ENCODE peak calls at places on chromosomes 13 and 19, in nine cellular contexts. I is BJ; P is BE2C; W is mesendoderm; K is brain pericyte; R is adrenal gland; T is activated T-cell treated with anti-CD3 and anti-CD28 coated beads, Interleukin-2, amount 50 U/mL, for 72 hours; A is GM12864; Y is RWPE1. S is an unnamed sample.
A peak's percentile ranks its signal among the peaks of the same experiment; 100 is the strongest.

GRCh38 chr19:37077929-37078716 is at the start of gene ZNF420:
- DNase-seq in T (peak; percentile 89), P (peak; percentile 95), A (peak; percentile 92), Y (peak; percentile 62), K (peak; percentile 80), W (peak; percentile 97), R (peak; percentile 98), I (peak; percentile 83), S (peak; percentile 94)

GRCh38 chr19:35144600-35145436 is 1.8 kb downstream of the FXYD7 start:
- DNase-seq in K (no peak), R (no peak), A (no peak), I (no peak), W (peak; percentile 93), Y (peak; percentile 91), T (no peak), P (no peak), S (peak; percentile 84)

GRCh38 chr13:99067160-99067985 is 89.5 kb upstream of the DOCK9 start:
- DNase-seq in I (peak; percentile 66), Y (peak; percentile 84), R (no peak), T (no peak), A (no peak), P (no peak), W (peak; percentile 92), K (no peak), S (no peak)

GRCh38 chr13:36530050-36530789 is 97.9 kb downstream of the CCNA1 start:
- DNase-seq in W (peak; percentile 32), Y (peak; percentile 32), T (no peak), P (no peak), K (no peak), I (no peak), R (no peak), A (no peak), S (no peak)

GRCh38 chr13:98866882-98867281 is 111.0 kb downstream of the DOCK9 start:
- DNase-seq in T (no peak), Y (no peak), R (no peak), I (no peak), K (no peak), A (no peak), P (no peak), W (no peak), S (no peak)

GRCh38 chr13:110714798-110715394 is 1.4 kb downstream of the ING1 start:
- DNase-seq in A (no peak), W (peak; percentile 79), Y (no peak), P (peak; percentile 58), I (no peak), K (no peak), T (no peak), R (peak; percentile 80), S (peak; percentile 63)

GRCh38 chr13:29589967-29590366 is 5.5 kb downstream of the SLC7A1 start:
- DNase-seq in Y (no peak), T (no peak), I (no peak), P (peak; percentile 51), W (peak; percentile 33), A (no peak), K (no peak), R (no peak), S (no peak)

GRCh38 chr19:7506385-7507328 is 9.2 kb upstream of the ZNF358 start:
- DNase-seq in K (no peak), Y (peak; percentile 84), R (peak; percentile 99), P (peak; percentile 98), A (no peak), I (no peak), W (peak; percentile 97), T (peak; percentile 75), S (peak; percentile 94)

GRCh38 chr13:73683746-73684145 is 450.5 kb downstream of the KLF12 start:
- DNase-seq in K (no peak), T (no peak), Y (no peak), R (no peak), A (no peak), P (no peak), W (no peak), I (no peak), S (no peak)

GRCh38 chr19:52967772-52968171 is 5.1 kb upstream of the ZNF816 start:
- DNase-seq in A (no peak), P (no peak), Y (no peak), W (no peak), T (no peak), K (no peak), I (no peak), R (no peak), S (no peak)

GRCh38 chr19:57241181-57241580 is 749 bp downstream of the ZNF805 start:
- DNase-seq in P (no peak), R (no peak), Y (no peak), K (no peak), W (peak; percentile 5), T (no peak), A (no peak), I (no peak), S (no peak)

GRCh38 chr13:28820099-28821051 is at the start of gene MTUS2:
- DNase-seq in W (peak; percentile 38), A (no peak), T (peak; percentile 46), R (no peak), I (no peak), K (no peak), P (no peak), Y (no peak), S (no peak)

GRCh38 chr13:60019119-60019993 is 144.4 kb downstream of the DIAPH3 start:
- DNase-seq in P (no peak), I (no peak), R (no peak), W (no peak), A (peak; percentile 22), Y (no peak), K (no peak), T (no peak), S (no peak)

GRCh38 chr19:33339750-33340029 is 33.8 kb upstream of the CEBPG start:
- DNase-seq in A (no peak), R (no peak), K (no peak), T (no peak), P (no peak), I (no peak), W (no peak), Y (no peak), S (no peak)

GRCh38 chr13:110465696-110466095 is 95.8 kb downstream of the RAB20 start:
- DNase-seq in T (no peak), W (no peak), I (no peak), P (no peak), Y (no peak), R (no peak), K (no peak), A (no peak), S (no peak)

GRCh38 chr19:45115809-45116615 is 23.0 kb downstream of the PPP1R37 start:
- DNase-seq in Y (no peak), T (no peak), P (peak; percentile 47), R (no peak), W (no peak), I (no peak), A (no peak), K (no peak), S (no peak)

GRCh38 chr19:10899171-10899653 is 27.9 kb downstream of the CARM1 start:
- DNase-seq in P (peak; percentile 76), T (no peak), I (no peak), R (peak; percentile 80), W (no peak), A (no peak), Y (peak; percentile 68), K (no peak), S (peak; percentile 92)

GRCh38 chr19:39696418-39696817 is 7.9 kb upstream of the LGALS14 start:
- DNase-seq in R (no peak), I (no peak), T (no peak), P (no peak), W (peak; percentile 64), K (no peak), Y (no peak), A (no peak), S (no peak)

GRCh38 chr19:32464279-32464678 is 58.7 kb downstream of the DPY19L3 start:
- DNase-seq in I (no peak), W (no peak), Y (no peak), K (no peak), T (no peak), P (no peak), A (no peak), R (no peak), S (no peak)

GRCh38 chr19:47095707-47096704 is 17.6 kb downstream of the ZC3H4 start:
- DNase-seq in P (peak; percentile 69), K (no peak), R (no peak), W (no peak), T (peak; percentile 31), Y (peak; percentile 81), I (no peak), A (no peak), S (peak; percentile 96)

GRCh38 chr19:29596885-29597525 is 9.1 kb upstream of the POP4 start:
- DNase-seq in W (peak; percentile 32), I (no peak), A (no peak), R (no peak), P (no peak), Y (no peak), T (no peak), K (no peak), S (no peak)

GRCh38 chr13:51827254-51827653 is 17.7 kb downstream of the TMEM272 start:
- DNase-seq in A (no peak), Y (no peak), W (no peak), T (no peak), K (no peak), I (no peak), P (no peak), R (no peak), S (no peak)

GRCh38 chr13:51998723-51999471 is 12.4 kb downstream of the ATP7B start:
- DNase-seq in A (no peak), Y (no peak), W (peak; percentile 60), R (no peak), K (no peak), T (no peak), I (no peak), P (no peak), S (no peak)

GRCh38 chr19:41998246-41999020 is 4.4 kb upstream of the ATP1A3 start:
- DNase-seq in W (peak; percentile 59), K (no peak), Y (peak; percentile 42), A (no peak), P (peak; percentile 90), R (no peak), I (no peak), T (peak; percentile 77), S (peak; percentile 43)

S was measured in transverse colon.